ENCODE peak calls at places on chromosomes 1 and 21, in four cellular contexts. R is HepG2, V is A549, L is GM12878. C is an unnamed sample.

GRCh38 chr21:36175771-36176565 is 19.3 kb downstream of the DOP1B start:
- ATAC-seq in V (no peak), L (no peak), R (no peak), C (no peak)

GRCh38 chr1:234755449-234755863 is 145.5 kb upstream of the IRF2BP2 start:
- ATAC-seq in R (no peak), L (no peak), V (no peak), C (peak; percentile 86)

GRCh38 chr1:232428781-232429530 is 201.0 kb downstream of the SIPA1L2 start:
- ATAC-seq in L (no peak), R (no peak), V (no peak), C (no peak)

GRCh38 chr21:41321211-41321907 is 4.8 kb downstream of the FAM3B start:
- ATAC-seq in V (no peak), R (peak; percentile 24), L (peak; percentile 28), C (no peak)

GRCh38 chr1:45640293-45640692 is 16.4 kb upstream of the CCDC17 start:
- ATAC-seq in R (no peak), L (no peak), V (no peak), C (no peak)

GRCh38 chr1:173276922-173277800 is 70.0 kb upstream of the TNFSF4 start:
- ATAC-seq in R (no peak), V (no peak), L (peak; percentile 98), C (no peak)

GRCh38 chr1:244849189-244849866 is 13.9 kb downstream of the COX20 start:
- ATAC-seq in V (no peak), L (peak; percentile 5), R (peak; percentile 19), C (no peak)

GRCh38 chr1:86998727-86999126 is 84.3 kb downstream of the HS2ST1 start:
- ATAC-seq in V (no peak), L (peak; percentile 30), R (no peak), C (no peak)

GRCh38 chr1:27521336-27522147 is 31.6 kb upstream of the WASF2 start:
- ATAC-seq in L (no peak), V (no peak), R (peak; percentile 9), C (no peak)

GRCh38 chr1:168636642-168637111 is 60.3 kb downstream of the XCL1 start:
- ATAC-seq in V (peak; percentile 54), R (no peak), L (no peak), C (peak; percentile 98)

GRCh38 chr1:116720406-116721071 is 33.7 kb upstream of the CD2 start:
- ATAC-seq in L (no peak), V (no peak), R (no peak), C (no peak)

GRCh38 chr1:198934901-198935301 is 296.1 kb downstream of the PTPRC start:
- ATAC-seq in L (peak; percentile 28), V (no peak), R (no peak), C (no peak)

GRCh38 chr1:8431028-8431427 is 113.1 kb downstream of the SLC45A1 start:
- ATAC-seq in L (peak; percentile 32), V (no peak), R (no peak), C (no peak)

GRCh38 chr1:206608108-206608698 is 4.1 kb downstream of the EIF2D start:
- ATAC-seq in R (no peak), L (peak; percentile 37), V (no peak), C (no peak)

GRCh38 chr1:8580566-8580965 is 236.9 kb downstream of the RERE start:
- ATAC-seq in V (no peak), L (no peak), R (no peak), C (no peak)

GRCh38 chr1:100445565-100445964 is 92.4 kb upstream of the GPR88 start:
- ATAC-seq in V (no peak), R (no peak), L (no peak), C (no peak)

GRCh38 chr1:52928083-52928404 is 968 bp downstream of the SCP2 start:
- ATAC-seq in R (peak; percentile 55), L (peak; percentile 10), V (peak; percentile 52), C (no peak)

GRCh38 chr1:30857964-30858363 is 50.6 kb downstream of the SDC3 start:
- ATAC-seq in R (no peak), V (no peak), L (no peak), C (no peak)

GRCh38 chr1:162197615-162198497 is 128.4 kb downstream of the NOS1AP start:
- ATAC-seq in R (peak; percentile 90), L (peak; percentile 16), V (peak; percentile 65), C (no peak)

GRCh38 chr1:167720965-167721616 is 691 bp upstream of the MPZL1 start:
- ATAC-seq in R (peak; percentile 53), V (peak; percentile 63), L (peak; percentile 31), C (no peak)

GRCh38 chr1:206606867-206607266 is 5.4 kb downstream of the EIF2D start:
- ATAC-seq in R (peak; percentile 89), V (peak; percentile 81), L (peak; percentile 49), C (no peak)

GRCh38 chr1:219049411-219049943 is 124.2 kb upstream of the LYPLAL1 start:
- ATAC-seq in L (no peak), R (no peak), V (no peak), C (no peak)

GRCh38 chr1:109371271-109371739 is 26.4 kb downstream of the SORT1 start:
- ATAC-seq in L (peak; percentile 44), V (no peak), R (peak; percentile 51), C (peak; percentile 79)

GRCh38 chr1:232168513-232168912 is 461.4 kb downstream of the SIPA1L2 start:
- ATAC-seq in V (no peak), L (no peak), R (no peak), C (no peak)

GRCh38 chr1:10962483-10962882 is 50.0 kb upstream of the TARDBP start:
- ATAC-seq in R (no peak), L (no peak), V (no peak), C (no peak)

GRCh38 chr1:21517660-21518480 is 8.6 kb downstream of the ALPL start:
- ATAC-seq in V (no peak), L (peak; percentile 62), R (no peak), C (no peak)

GRCh38 chr1:209045326-209046057 is 538.0 kb upstream of the CAMK1G start:
- ATAC-seq in V (no peak), L (no peak), R (no peak), C (no peak)

GRCh38 chr1:196209265-196209664 is 399.0 kb downstream of the KCNT2 start:
- ATAC-seq in V (no peak), R (no peak), L (no peak), C (no peak)

GRCh38 chr21:36584980-36585940 is 105.3 kb upstream of the CLDN14 start:
- ATAC-seq in R (no peak), V (no peak), L (peak; percentile 35), C (no peak)

GRCh38 chr1:160776178-160776577 is 19.8 kb upstream of the LY9 start:
- ATAC-seq in R (no peak), L (peak; percentile 53), V (no peak), C (no peak)

GRCh38 chr1:8212443-8212920 is 105.4 kb upstream of the SLC45A1 start:
- ATAC-seq in R (peak; percentile 32), V (peak; percentile 41), L (no peak), C (no peak)

GRCh38 chr21:29654855-29655254 is 284.9 kb downstream of the GRIK1 start:
- ATAC-seq in R (no peak), V (no peak), L (no peak), C (no peak)

GRCh38 chr1:201180133-201180532 is 10.5 kb upstream of the IGFN1 start:
- ATAC-seq in V (no peak), L (no peak), R (no peak), C (no peak)

GRCh38 chr1:181014431-181015257 is 8.0 kb downstream of the STX6 start:
- ATAC-seq in V (no peak), L (peak; percentile 67), R (no peak), C (no peak)

GRCh38 chr1:22231995-22232690 is 89.2 kb upstream of the WNT4 start:
- ATAC-seq in L (no peak), R (no peak), V (no peak), C (no peak)

GRCh38 chr1:1164361-1164700 is 9.3 kb upstream of the TTLL10 start:
- ATAC-seq in L (no peak), V (no peak), R (no peak), C (no peak)

GRCh38 chr1:1165900-1166421 is 7.7 kb upstream of the TTLL10 start:
- ATAC-seq in V (no peak), R (peak; percentile 2), L (no peak), C (no peak)

GRCh38 chr1:1164701-1165451 is 8.8 kb upstream of the TTLL10 start:
- ATAC-seq in R (peak; percentile 57), V (peak; percentile 60), L (no peak), C (no peak)

GRCh38 chr1:1166642-1167415 is 6.9 kb upstream of the TTLL10 start:
- ATAC-seq in R (no peak), V (no peak), L (no peak), C (no peak)

DNA sequence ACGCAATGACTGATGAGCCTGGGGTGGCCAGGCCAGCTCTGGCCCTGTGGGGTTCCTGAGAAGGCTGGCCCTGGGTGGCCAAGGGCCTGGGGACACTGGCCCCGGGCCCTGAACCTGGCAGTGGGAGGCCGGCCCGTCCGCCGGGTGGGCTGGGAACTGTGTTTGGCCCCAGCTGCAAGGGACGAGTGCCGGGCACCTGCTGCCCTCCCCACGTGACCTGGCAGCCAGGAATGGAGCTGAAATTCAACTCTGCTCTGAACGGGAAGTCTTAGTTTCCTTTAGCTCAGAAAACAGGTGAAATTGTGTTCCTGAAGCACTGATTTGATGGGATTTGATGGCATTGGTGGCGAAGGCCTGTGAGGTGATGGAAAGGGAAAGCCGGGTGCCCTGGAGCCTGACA is 8.2 kb upstream of the TTLL10 start:
- ATAC-seq in R (peak; percentile 5), V (no peak), L (no peak), C (no peak)
- H3K4me3 ChIP-seq in R (peak overlapping the region; percentile 68), V (no peak overlapping the region), L (no peak overlapping the region), C (no peak overlapping the region)

GRCh38 chr1:80929868-80930508 is 870.7 kb upstream of the ADGRL2 start:
- ATAC-seq in L (peak; percentile 32), R (no peak), V (no peak), C (no peak)
- TF ChIP-seq CTCF in L (no peak), R (peak; percentile 8), V (no peak), C (no peak)

DNA sequence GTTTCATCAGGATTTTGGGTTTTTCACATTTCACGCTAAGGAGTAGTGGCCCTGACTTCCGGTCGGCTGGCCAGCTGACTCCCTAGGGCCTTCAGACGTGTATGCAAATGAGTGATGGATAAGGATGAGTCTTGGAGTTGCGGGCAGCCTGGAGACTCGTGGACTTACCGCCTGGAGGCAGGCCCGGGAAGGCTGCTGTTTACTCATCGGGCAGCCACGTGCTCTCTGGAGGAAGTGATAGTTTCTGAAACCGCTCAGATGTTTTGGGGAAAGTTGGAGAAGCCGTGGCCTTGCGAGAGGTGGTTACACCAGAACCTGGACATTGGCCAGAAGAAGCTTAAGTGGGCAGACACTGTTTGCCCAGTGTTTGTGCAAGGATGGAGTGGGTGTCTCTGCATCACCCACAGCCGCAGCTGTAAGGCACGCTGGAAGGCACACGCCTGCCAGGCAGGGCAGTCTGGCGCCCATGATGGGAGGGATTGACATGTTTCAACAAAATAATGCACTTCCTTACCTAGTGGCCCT is 23.1 kb upstream of the TNFRSF1B start:
- ATAC-seq in L (peak; percentile 27), V (peak; percentile 22), R (peak; percentile 12), C (peak; percentile 89)
- TF ChIP-seq EP300 in L (no peak), V (no peak), R (no peak), C (no peak)

GRCh38 chr21:22363504-22363903 is 1365.3 kb downstream of the NCAM2 start:
- ATAC-seq in R (no peak), L (no peak), V (no peak), C (no peak)

GRCh38 chr21:22364163-22364562 is 1366.0 kb downstream of the NCAM2 start:
- ATAC-seq in V (no peak), R (no peak), L (no peak), C (no peak)
- H3K4me3 ChIP-seq in V (no peak overlapping the region), R (no peak overlapping the region), L (no peak overlapping the region), C (no peak overlapping the region)

C was measured in gastroesophageal sphincter.